ENCODE peak calls at places on chromosomes 2 and 18, in seven cellular contexts. H is K562, M is H1, K is SK-N-SH, Y is HepG2, C is HCT116, T is GM12878. D is an unnamed sample.

GRCh38 chr2:234491281-234491680 is 5.6 kb downstream of the ARL4C start:
- DNase-seq in M (no peak), T (no peak), K (no peak), C (no peak), H (no peak), Y (no peak), D (no peak)

GRCh38 chr18:34795070-34795740 is 85.1 kb downstream of the DTNA start:
- DNase-seq in Y (no peak), H (no peak), C (no peak), T (no peak), K (no peak), M (no peak), D (no peak)

GRCh38 chr18:79921984-79922965 is 29.2 kb downstream of the SLC66A2 start:
- DNase-seq in K (no peak), Y (no peak), H (no peak), C (no peak), T (no peak), M (no peak), D (no peak)

GRCh38 chr18:5967666-5968065 is 72.3 kb upstream of the TMEM200C start:
- DNase-seq in M (no peak), K (no peak), T (no peak), Y (no peak), H (no peak), C (no peak), D (no peak)

GRCh38 chr2:211367711-211368110 is 811.3 kb downstream of the CPS1 start:
- DNase-seq in T (peak; percentile 33), K (no peak), H (no peak), Y (no peak), C (no peak), M (no peak), D (no peak)

GRCh38 chr2:129922571-129923264 is 56.7 kb upstream of the RAB6C start:
- DNase-seq in H (no peak), T (no peak), C (no peak), Y (no peak), M (no peak), K (peak; percentile 52), D (no peak)

GRCh38 chr18:48660346-48661228 is 121.8 kb downstream of the CTIF start:
- DNase-seq in M (no peak), K (peak; percentile 65), Y (no peak), H (no peak), T (no peak), C (no peak), D (no peak)

GRCh38 chr18:4400911-4401310 is 54.2 kb downstream of the DLGAP1 start:
- DNase-seq in T (no peak), K (no peak), Y (no peak), M (no peak), C (no peak), H (no peak), D (no peak)

GRCh38 chr2:95291222-95291621 is 5.9 kb upstream of the KCNIP3 start:
- DNase-seq in K (no peak), T (no peak), H (no peak), C (no peak), Y (no peak), M (no peak), D (no peak)

GRCh38 chr2:63506350-63506749 is 81.9 kb downstream of the WDPCP start:
- DNase-seq in C (no peak), T (no peak), Y (no peak), K (no peak), H (no peak), M (no peak), D (no peak)

GRCh38 chr2:80233333-80233732 is 71.2 kb downstream of the LRRTM1 start:
- DNase-seq in Y (no peak), H (no peak), C (no peak), M (no peak), T (no peak), K (peak; percentile 50), D (no peak)

GRCh38 chr2:80242355-80242910 is 62.1 kb downstream of the LRRTM1 start:
- DNase-seq in T (no peak), K (peak; percentile 4), Y (no peak), H (no peak), M (no peak), C (no peak), D (no peak)

GRCh38 chr2:80238692-80239469 is 65.7 kb downstream of the LRRTM1 start:
- DNase-seq in K (peak; percentile 24), T (no peak), Y (peak; percentile 14), H (peak; percentile 61), C (peak; percentile 7), M (peak; percentile 80), D (no peak)
- TF ChIP-seq JUND in K (no peak), T (no peak), Y (no peak), H (no peak), C (no peak), M (no peak), D (no peak)

GRCh38 chr18:8332286-8332685 is 277.0 kb upstream of the RAB12 start:
- DNase-seq in H (no peak), T (no peak), Y (no peak), M (no peak), C (no peak), K (no peak), D (no peak)

GRCh38 chr18:8333961-8334360 is 275.3 kb upstream of the RAB12 start:
- DNase-seq in M (no peak), H (no peak), T (no peak), K (no peak), C (no peak), Y (no peak), D (no peak)

GRCh38 chr18:8339958-8340357 is 269.3 kb upstream of the RAB12 start:
- DNase-seq in T (no peak), H (no peak), Y (no peak), K (no peak), C (no peak), M (no peak), D (no peak)

GRCh38 chr18:8341481-8342230 is 267.6 kb upstream of the RAB12 start:
- DNase-seq in Y (peak; percentile 97), K (no peak), T (no peak), M (no peak), C (no peak), H (no peak), D (no peak)

GRCh38 chr18:8337216-8337615 is 272.0 kb upstream of the RAB12 start:
- DNase-seq in H (no peak), M (no peak), T (no peak), Y (no peak), C (no peak), K (no peak), D (no peak)
- TF ChIP-seq JUND in H (no peak), M (no peak), T (no peak), Y (no peak), C (no peak), K (no peak), D (no peak)

GRCh38 chr2:29293830-29294438 is 178.7 kb downstream of the CLIP4 start:
- DNase-seq in H (peak; percentile 41), M (peak; percentile 86), Y (peak; percentile 19), K (no peak), T (no peak), C (peak; percentile 16), D (peak; percentile 61)

GRCh38 chr2:29296585-29296984 is 181.4 kb downstream of the CLIP4 start:
- DNase-seq in H (no peak), C (no peak), Y (no peak), M (no peak), T (no peak), K (no peak), D (no peak)

GRCh38 chr2:29290293-29291052 is 175.3 kb downstream of the CLIP4 start:
- DNase-seq in T (no peak), Y (no peak), K (no peak), H (no peak), C (no peak), M (peak; percentile 63), D (no peak)

DNA sequence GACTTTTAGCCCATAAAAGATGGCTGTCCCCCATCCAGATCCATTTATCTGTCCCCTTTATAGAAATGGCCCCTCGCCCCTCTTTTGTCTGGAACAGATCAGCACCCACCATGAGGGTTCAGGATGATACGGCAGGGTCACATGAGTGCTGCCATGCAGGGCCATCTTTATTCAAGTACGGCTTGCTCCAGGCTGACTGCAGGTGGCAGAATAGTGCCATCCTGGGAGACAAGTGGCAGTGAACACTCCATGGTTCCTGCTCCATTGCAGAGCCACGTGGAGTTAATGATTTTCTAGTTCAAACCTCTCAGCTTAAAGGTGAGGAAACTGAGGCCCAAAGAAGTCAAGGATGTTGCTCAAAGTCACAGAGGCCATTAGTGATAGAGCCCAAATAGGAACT is 180.6 kb downstream of the CLIP4 start:
- DNase-seq in M (no peak), Y (no peak), K (peak; percentile 54), C (peak; percentile 18), T (no peak), H (no peak), D (peak; percentile 6)
- TF ChIP-seq JUND in M (no peak), Y (no peak), K (no peak), C (no peak), T (no peak), H (no peak), D (no peak)

DNA sequence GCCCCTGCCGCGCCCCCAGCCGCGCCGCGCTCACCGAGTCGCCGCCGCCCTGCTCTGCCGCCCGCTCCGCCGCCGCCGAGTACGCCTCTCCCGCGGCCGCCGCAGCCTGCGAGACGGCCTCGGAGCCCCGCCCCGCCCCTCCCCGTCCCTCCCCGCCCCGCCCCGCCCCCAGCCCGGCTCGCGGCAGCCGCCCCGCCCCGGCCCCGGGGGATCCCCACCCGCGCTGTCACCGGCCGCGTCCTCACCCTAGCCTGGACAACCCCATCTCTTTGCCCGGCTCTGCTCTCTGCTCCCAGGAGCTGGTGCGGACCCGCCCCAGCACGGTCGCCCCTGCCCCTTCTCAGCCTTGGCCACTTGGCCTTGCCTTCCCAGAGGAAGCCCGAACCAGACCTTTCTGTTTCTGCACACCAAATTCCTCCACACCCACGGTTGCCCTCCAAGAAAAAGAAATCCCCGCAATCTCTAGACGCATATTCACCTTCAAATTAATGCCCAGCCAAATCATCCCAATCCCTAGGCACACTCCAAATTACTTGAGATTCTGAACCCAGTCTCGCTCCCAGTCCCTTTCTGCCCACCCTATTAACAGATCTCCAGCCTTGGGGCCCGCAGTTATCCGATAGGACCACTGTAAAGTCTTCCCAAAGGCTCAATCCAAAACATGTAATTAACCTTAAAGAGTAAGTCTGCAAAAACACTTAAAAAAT is at the start of gene CYRIA:
- DNase-seq in K (peak; percentile 91), C (no peak), M (peak; percentile 71), T (no peak), Y (no peak), H (peak; percentile 87), D (peak; percentile 21)
- TF ChIP-seq JUND in K (no peak), C (no peak), M (no peak), T (no peak), Y (no peak), H (no peak), D (no peak)